ENCODE peak calls at places on chromosome 11, in eight cellular contexts. K, Z, I, G, W, D, B and V are unnamed samples. For H3K36me3, the result is how much of the 10 kb centered on the place peaks cover.

GRCh38 chr11:130729678-130730300 is 186.5 kb downstream of the SNX19 start:
- DNase-seq in Z (no peak), K (peak), I (no peak), B (no peak), D (no peak), W (no peak), G (no peak), V (peak)

GRCh38 chr11:70079691-70080090 is 1.6 kb downstream of the ANO1 start:
- DNase-seq in Z (no peak), D (no peak), I (no peak), W (no peak), G (peak), B (no peak), K (no peak), V (no peak)

GRCh38 chr11:63598556-63598955 is 15.7 kb downstream of the PLAAT3 start:
- DNase-seq in I (no peak), D (no peak), W (no peak), Z (no peak), K (no peak), G (no peak), B (no peak), V (no peak)

GRCh38 chr11:19800162-19800561 is 87.5 kb downstream of the NAV2 start:
- DNase-seq in Z (no peak), D (no peak), G (no peak), W (no peak), B (no peak), K (peak), I (no peak), V (peak)

GRCh38 chr11:61577383-61578118 is 3.3 kb downstream of the SYT7 start:
- DNase-seq in W (no peak), D (peak), K (peak), B (peak), Z (peak), I (no peak), G (peak), V (peak)

GRCh38 chr11:61021661-61022212 is 50.3 kb downstream of the CD6 start:
- DNase-seq in D (peak), K (peak), W (peak), Z (no peak), B (peak), G (no peak), I (no peak), V (no peak)

GRCh38 chr11:111635706-111636045 is 33.4 kb downstream of the SIK2 start:
- DNase-seq in K (no peak), I (no peak), D (no peak), B (no peak), G (no peak), Z (peak), W (no peak), V (peak)

GRCh38 chr11:70570693-70571395 is 172.5 kb downstream of the CTTN start:
- DNase-seq in B (no peak), D (no peak), G (no peak), K (no peak), I (no peak), Z (no peak), W (no peak), V (no peak)

GRCh38 chr11:93570759-93571413 is 27.7 kb upstream of the SMCO4 start:
- DNase-seq in Z (no peak), G (peak), W (no peak), I (no peak), B (peak), D (no peak), K (no peak), V (peak)

GRCh38 chr11:73113426-73113825 is 28.7 kb downstream of the FCHSD2 start:
- DNase-seq in Z (no peak), W (no peak), D (no peak), G (no peak), K (no peak), B (no peak), I (no peak), V (no peak)

GRCh38 chr11:65419773-65420481 is 2.7 kb upstream of the NEAT1 start:
- DNase-seq in W (peak), I (peak), G (peak), D (peak), Z (peak), B (peak), K (peak), V (peak)

GRCh38 chr11:108975641-108976071 is 310.8 kb downstream of the DDX10 start:
- DNase-seq in Z (no peak), B (no peak), W (no peak), D (no peak), I (no peak), G (no peak), K (no peak), V (no peak)

GRCh38 chr11:122115520-122116343 is at the start of gene BLID:
- DNase-seq in I (no peak), Z (no peak), D (peak), K (peak), W (peak), B (peak), G (peak), V (peak)

GRCh38 chr11:128956401-128957203 is 13.9 kb upstream of the TP53AIP1 start:
- DNase-seq in Z (peak), B (peak), I (peak), W (peak), K (peak), G (peak), D (peak), V (peak)

GRCh38 chr11:20021771-20022362 is 138.4 kb downstream of the DBX1 start:
- DNase-seq in Z (no peak), G (no peak), K (no peak), D (peak), B (no peak), W (no peak), I (no peak), V (no peak)

GRCh38 chr11:17389957-17390649 is 1.6 kb upstream of the KCNJ11 start:
- DNase-seq in B (no peak), W (no peak), K (no peak), I (no peak), D (no peak), G (no peak), Z (peak), V (no peak)

GRCh38 chr11:73140213-73141030 is 1.7 kb downstream of the FCHSD2 start:
- DNase-seq in D (peak), W (peak), K (peak), G (peak), B (peak), I (no peak), Z (peak), V (peak)

GRCh38 chr11:1006762-1007161 is 29.8 kb downstream of the MUC6 start:
- DNase-seq in I (no peak), G (no peak), W (no peak), Z (no peak), D (no peak), K (no peak), B (no peak), V (no peak)
- H3K36me3 ChIP-seq in I (under half), G (under half), W (under half), Z (under half), D (under half), K (under half), B (under half), V (under half)

GRCh38 chr11:133197425-133197824 is 334.9 kb downstream of the OPCML start:
- DNase-seq in I (no peak), K (no peak), D (no peak), G (no peak), Z (no peak), B (no peak), W (no peak), V (no peak)
- TF ChIP-seq EZH2phosphoT487 in I (no peak), K (no peak), D (no peak), G (no peak), Z (no peak), B (no peak), W (no peak), V (no peak)

GRCh38 chr11:46666516-46666915 is 33.9 kb downstream of the ARHGAP1 start:
- DNase-seq in D (no peak), G (no peak), Z (no peak), I (no peak), B (no peak), K (no peak), W (no peak), V (no peak)
- H3K36me3 ChIP-seq in D (under half), G (under half), Z (under half), I (under half), B (under half), K (under half), W (half or more), V (under half)

GRCh38 chr11:118889796-118890195 is 6.1 kb downstream of the CXCR5 start:
- DNase-seq in W (no peak), D (no peak), B (peak), I (no peak), K (no peak), Z (no peak), G (no peak), V (peak)
- TF ChIP-seq EZH2phosphoT487 in W (no peak), D (no peak), B (no peak), I (no peak), K (no peak), Z (no peak), G (no peak), V (no peak)

GRCh38 chr11:66529069-66529468 is 16.8 kb downstream of the ZDHHC24 start:
- DNase-seq in B (no peak), D (no peak), W (no peak), Z (no peak), K (peak), I (no peak), G (no peak), V (no peak)

GRCh38 chr11:66523611-66524010 is 13.2 kb downstream of the BBS1 start:
- DNase-seq in Z (no peak), K (no peak), D (no peak), G (no peak), B (no peak), W (no peak), I (no peak), V (no peak)

GRCh38 chr11:66529655-66530054 is 16.2 kb downstream of the ZDHHC24 start:
- DNase-seq in W (no peak), B (no peak), G (no peak), K (no peak), I (no peak), Z (no peak), D (no peak), V (no peak)

DNA sequence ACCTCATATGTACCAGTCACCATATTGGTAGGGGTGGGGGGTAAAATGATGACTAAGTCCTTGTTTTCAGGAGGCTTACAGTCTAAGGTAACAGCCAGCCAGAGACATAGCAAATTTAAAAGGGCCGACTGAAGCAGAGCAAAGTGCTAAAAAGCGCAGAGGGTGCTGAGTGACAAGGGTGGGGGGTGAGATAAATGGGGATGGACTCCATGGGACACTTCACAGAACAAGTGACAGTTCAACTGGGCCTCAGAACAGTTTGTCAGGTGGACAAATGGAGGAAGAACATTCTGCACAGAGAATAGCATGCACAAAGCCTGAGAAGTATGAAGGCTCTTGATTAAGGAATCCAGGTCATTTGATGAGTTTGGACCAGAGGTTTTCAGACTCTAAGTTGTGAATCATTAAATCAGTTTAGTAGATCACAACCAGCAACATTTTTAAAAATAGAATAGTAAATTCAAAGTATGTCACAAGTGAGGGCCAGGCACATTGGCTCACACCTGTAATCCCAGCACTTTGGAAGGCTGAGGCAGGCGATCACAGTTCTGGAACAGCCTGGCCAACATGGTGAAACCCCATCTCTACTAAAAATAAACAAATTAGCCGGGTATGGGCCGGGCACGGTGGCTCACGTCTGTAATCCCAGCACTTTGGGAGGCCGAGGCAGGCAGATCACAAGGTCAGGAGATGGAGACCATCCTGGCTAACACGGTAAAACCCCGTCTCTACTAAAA is 14.0 kb downstream of the BBS1 start:
- DNase-seq in K (no peak), I (no peak), B (no peak), Z (no peak), W (no peak), G (no peak), D (no peak), V (no peak)
- H3K36me3 ChIP-seq in K (under half), I (under half), B (under half), Z (under half), W (under half), G (under half), D (under half), V (under half)